ENCODE peak calls at places on chromosome 11, in five cellular contexts. A, T, X, K and F are unnamed samples.

GRCh38 chr11:78540276-78540675 is 34.4 kb downstream of the NARS2 start:
- DNase-seq in A (no peak), T (no peak), X (no peak), K (no peak), F (no peak)

GRCh38 chr11:48172818-48173609 is 43.6 kb upstream of the OR4B1 start:
- DNase-seq in A (peak; percentile 74), T (peak; percentile 26), X (peak; percentile 77), K (peak; percentile 32), F (no peak)

GRCh38 chr11:126731526-126731925 is 269.0 kb downstream of the KIRREL3 start:
- DNase-seq in A (no peak), T (no peak), X (no peak), K (no peak), F (no peak)

GRCh38 chr11:117913736-117914397 is 15.3 kb downstream of the TMPRSS13 start:
- DNase-seq in A (no peak), T (no peak), X (no peak), K (no peak), F (no peak)

GRCh38 chr11:266676-267439 is 11.3 kb upstream of the NLRP6 start:
- DNase-seq in A (peak; percentile 12), T (no peak), X (peak; percentile 36), K (no peak), F (no peak)

GRCh38 chr11:2554338-2555240 is 109.8 kb downstream of the KCNQ1 start:
- DNase-seq in A (no peak), T (no peak), X (no peak), K (no peak), F (no peak)

GRCh38 chr11:7672960-7673723 is at the start of gene CYB5R2:
- DNase-seq in A (no peak), T (peak; percentile 47), X (peak; percentile 90), K (no peak), F (no peak)

GRCh38 chr11:43834291-43834690 is 46.3 kb upstream of the ALKBH3 start:
- DNase-seq in A (no peak), T (no peak), X (no peak), K (no peak), F (no peak)

GRCh38 chr11:123072279-123072678 is 10.3 kb upstream of the HSPA8 start:
- DNase-seq in A (peak; percentile 82), T (no peak), X (no peak), K (no peak), F (no peak)

GRCh38 chr11:134398644-134399292 is 13.3 kb downstream of the B3GAT1 start:
- DNase-seq in A (no peak), T (no peak), X (no peak), K (no peak), F (no peak)

GRCh38 chr11:29780756-29781155 is 236.1 kb downstream of the KCNA4 start:
- DNase-seq in A (no peak), T (no peak), X (peak; percentile 61), K (no peak), F (no peak)

GRCh38 chr11:93663021-93663420 is 1.5 kb downstream of the CEP295 start:
- DNase-seq in A (no peak), T (no peak), X (no peak), K (no peak), F (no peak)

GRCh38 chr11:34629711-34630110 is 8.8 kb downstream of the EHF start:
- DNase-seq in A (peak; percentile 23), T (no peak), X (no peak), K (no peak), F (no peak)

GRCh38 chr11:110125632-110126031 is 32.4 kb downstream of the ZC3H12C start:
- DNase-seq in A (no peak), T (no peak), X (no peak), K (peak; percentile 34), F (peak; percentile 53)

GRCh38 chr11:111331711-111332479 is 33.5 kb downstream of the POU2AF3 start:
- DNase-seq in A (peak; percentile 25), T (no peak), X (no peak), K (peak; percentile 39), F (peak; percentile 51)

GRCh38 chr11:112249871-112250590 is 10.6 kb downstream of the PLET1 start:
- DNase-seq in A (no peak), T (no peak), X (no peak), K (no peak), F (no peak)

GRCh38 chr11:104772806-104773241 is 125.4 kb downstream of the CASP12 start:
- DNase-seq in A (peak; percentile 93), T (no peak), X (no peak), K (peak; percentile 90), F (peak; percentile 91)

GRCh38 chr11:46161201-46161600 is 39.9 kb upstream of the PHF21A start:
- DNase-seq in A (no peak), T (no peak), X (no peak), K (no peak), F (no peak)

GRCh38 chr11:74418509-74418895 is 20.3 kb upstream of the PGM2L1 start:
- DNase-seq in A (peak; percentile 93), T (no peak), X (no peak), K (peak; percentile 72), F (peak; percentile 72)

GRCh38 chr11:19027829-19028595 is 32.5 kb downstream of the MRGPRX2 start:
- DNase-seq in A (peak; percentile 98), T (no peak), X (no peak), K (peak; percentile 98), F (peak; percentile 98)

GRCh38 chr11:2565447-2566222 is 120.8 kb downstream of the KCNQ1 start:
- DNase-seq in A (no peak), T (no peak), X (no peak), K (no peak), F (no peak)

GRCh38 chr11:72328366-72329224 is 84.6 kb upstream of the PHOX2A start:
- DNase-seq in A (peak; percentile 25), T (no peak), X (no peak), K (no peak), F (no peak)

GRCh38 chr11:61771995-61772455 is 19.6 kb downstream of the MYRF start:
- DNase-seq in A (no peak), T (no peak), X (no peak), K (no peak), F (no peak)

GRCh38 chr11:114262681-114263509 is 33.3 kb upstream of the NNMT start:
- DNase-seq in A (peak; percentile 74), T (peak; percentile 44), X (no peak), K (peak; percentile 33), F (no peak)

GRCh38 chr11:116175707-116176106 is 597.1 kb downstream of the BUD13 start:
- DNase-seq in A (no peak), T (no peak), X (no peak), K (no peak), F (no peak)
- H3K27ac ChIP-seq in A (no peak overlapping the region), T (no peak overlapping the region), X (no peak overlapping the region), K (no peak overlapping the region), F (no peak overlapping the region)

GRCh38 chr11:71189768-71190315 is 62.5 kb downstream of the SHANK2 start:
- DNase-seq in A (no peak), T (no peak), X (no peak), K (no peak), F (no peak)
- H3K27me3 ChIP-seq in A (no peaks in the 10 kb centered on the region), T (no peaks in the 10 kb centered on the region), X (no peaks in the 10 kb centered on the region), K (no peaks in the 10 kb centered on the region), F (no peaks in the 10 kb centered on the region)

GRCh38 chr11:66509131-66509561 is 1.3 kb upstream of the BBS1 start:
- DNase-seq in A (no peak), T (no peak), X (no peak), K (no peak), F (no peak)

GRCh38 chr11:66505276-66505816 is 5.1 kb upstream of the BBS1 start:
- DNase-seq in A (no peak), T (no peak), X (no peak), K (no peak), F (no peak)

GRCh38 chr11:66510990-66511339 is 530 bp downstream of the BBS1 start:
- DNase-seq in A (no peak), T (no peak), X (no peak), K (no peak), F (no peak)

DNA sequence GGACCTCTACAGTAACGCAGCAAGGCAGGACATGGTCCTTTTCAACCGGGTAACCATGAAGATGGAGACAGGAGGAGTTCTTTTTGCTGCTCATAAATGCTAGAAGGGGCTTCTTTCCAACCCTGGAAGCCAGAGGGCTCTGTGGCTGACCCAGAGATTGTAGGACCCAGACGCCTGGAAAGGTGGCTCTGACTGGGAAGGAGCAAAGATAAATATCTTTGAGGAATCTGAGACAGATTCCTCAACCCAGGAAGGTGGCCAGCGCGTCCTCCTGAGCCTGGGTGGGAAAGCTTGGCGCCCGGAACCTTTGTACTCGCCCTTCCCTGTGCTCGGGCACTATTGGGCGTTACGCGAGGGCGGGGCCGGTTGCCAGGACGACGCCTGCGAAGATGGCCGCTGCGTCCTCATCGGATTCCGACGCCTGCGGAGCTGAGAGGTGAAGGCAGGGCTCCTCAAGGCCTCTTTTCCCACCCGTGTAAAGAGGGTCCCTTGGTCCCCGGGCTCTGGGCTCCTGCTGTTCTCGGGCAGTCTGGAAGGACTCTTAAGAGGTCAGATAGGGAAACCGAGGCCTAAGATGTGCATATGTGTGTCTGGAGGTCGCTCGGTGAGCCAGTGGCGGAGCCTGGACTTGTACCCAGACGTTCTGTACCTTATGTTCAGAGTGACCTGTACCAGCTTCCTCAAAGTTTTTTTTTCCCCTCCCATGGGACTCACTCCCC is at the start of gene BBS1:
- DNase-seq in A (peak; percentile 86), T (peak; percentile 80), X (peak; percentile 95), K (peak; percentile 69), F (peak; percentile 37)
- H3K27ac ChIP-seq in A (no peak within 1 kb of the TSS), T (peak within 1 kb of the TSS; percentile 77), X (peak within 1 kb of the TSS; percentile 75), K (peak within 1 kb of the TSS; percentile 34), F (peak within 1 kb of the TSS; percentile 1)

GRCh38 chr11:124920870-124921609 is 2.0 kb downstream of the HEPN1 start:
- DNase-seq in A (no peak), T (peak; percentile 45), X (peak; percentile 94), K (peak; percentile 30), F (no peak)

GRCh38 chr11:124918950-124919349 is at the start of gene HEPN1:
- DNase-seq in A (no peak), T (no peak), X (no peak), K (no peak), F (no peak)

GRCh38 chr11:124917115-124917637 is 1.9 kb upstream of the HEPN1 start:
- DNase-seq in A (no peak), T (no peak), X (no peak), K (no peak), F (no peak)

GRCh38 chr11:124922831-124923230 is 3.8 kb downstream of the HEPN1 start:
- DNase-seq in A (no peak), T (no peak), X (no peak), K (no peak), F (no peak)

GRCh38 chr11:124919836-124920755 is 1.0 kb downstream of the HEPN1 start:
- DNase-seq in A (no peak), T (no peak), X (no peak), K (no peak), F (no peak)
- H3K27me3 ChIP-seq in A (no peaks in the 10 kb centered on the region), T (peaks cover 9% of the 10 kb centered on the region), X (no peaks in the 10 kb centered on the region), K (no peaks in the 10 kb centered on the region), F (peaks cover 3% of the 10 kb centered on the region)

GRCh38 chr11:128894685-128895084 is 3.5 kb downstream of the KCNJ5 start:
- DNase-seq in A (no peak), T (no peak), X (peak; percentile 84), K (no peak), F (no peak)
- H3K27ac ChIP-seq in A (no peak overlapping the region), T (no peak overlapping the region), X (peak overlapping the region; percentile 73), K (no peak overlapping the region), F (no peak overlapping the region)